ENCODE peak calls at places on chromosomes 16 and 17, in ten cellular contexts. Q is mesothelial cell of epicardium, W is cardiac muscle cell, N is lower lobe of right lung, Y is fibroblast of lung, Z is GM13977, H is RWPE1, I is brain microvascular endothelial cell, U is choroid plexus epithelial cell, E is AG09319. C is an unnamed sample.
A peak's percentile ranks its signal among the peaks of the same experiment; 100 is the strongest.

GRCh38 chr17:21286771-21287702 is 2.5 kb downstream of the MAP2K3 start:
- DNase-seq in Q (no peak), W (no peak), N (no peak), Y (no peak), Z (peak; percentile 31), H (peak; percentile 58), I (no peak), U (no peak), E (no peak), C (no peak)

GRCh38 chr17:34709108-34709779 is 129.9 kb downstream of the TMEM132E start:
- DNase-seq in Q (no peak), W (no peak), N (no peak), Y (no peak), Z (no peak), H (no peak), I (no peak), U (no peak), E (no peak), C (peak; percentile 64)

GRCh38 chr17:50948711-50949110 is 82.6 kb upstream of the TOB1 start:
- DNase-seq in Q (no peak), W (no peak), N (no peak), Y (no peak), Z (no peak), H (no peak), I (no peak), U (no peak), E (no peak), C (no peak)

GRCh38 chr16:88697831-88698693 is 8.1 kb downstream of the RNF166 start:
- DNase-seq in Q (no peak), W (no peak), N (no peak), Y (no peak), Z (no peak), H (no peak), I (no peak), U (no peak), E (no peak), C (no peak)

GRCh38 chr17:81983639-81984373 is 6.4 kb downstream of the ASPSCR1 start:
- DNase-seq in Q (no peak), W (no peak), N (peak; percentile 32), Y (no peak), Z (no peak), H (no peak), I (no peak), U (no peak), E (no peak), C (no peak)

GRCh38 chr17:39208136-39208535 is 8.1 kb downstream of the RPL19 start:
- DNase-seq in Q (no peak), W (no peak), N (peak; percentile 73), Y (no peak), Z (no peak), H (no peak), I (no peak), U (no peak), E (no peak), C (no peak)

GRCh38 chr17:43018008-43018853 is 4.0 kb downstream of the VAT1 start:
- DNase-seq in Q (no peak), W (no peak), N (no peak), Y (no peak), Z (peak; percentile 2), H (no peak), I (no peak), U (peak; percentile 50), E (no peak), C (no peak)

GRCh38 chr16:88857728-88858339 is 907 bp downstream of the TRAPPC2L start:
- DNase-seq in Q (peak; percentile 62), W (peak; percentile 83), N (peak; percentile 85), Y (peak; percentile 66), Z (peak; percentile 91), H (peak; percentile 52), I (peak; percentile 75), U (peak; percentile 92), E (peak; percentile 30), C (peak; percentile 87)

GRCh38 chr17:70080541-70081347 is 5.7 kb downstream of the KCNJ16 start:
- DNase-seq in Q (no peak), W (peak; percentile 70), N (no peak), Y (peak; percentile 86), Z (no peak), H (no peak), I (peak; percentile 4), U (peak; percentile 87), E (peak; percentile 35), C (no peak)

GRCh38 chr17:41324180-41325075 is 8.9 kb upstream of the KRTAP17-1 start:
- DNase-seq in Q (no peak), W (no peak), N (no peak), Y (no peak), Z (no peak), H (peak; percentile 42), I (no peak), U (peak; percentile 37), E (no peak), C (no peak)
- TF ChIP-seq CTCF in Q (no peak), W (no peak), N (peak; percentile 10), Y (no peak), Z (no peak), H (peak; percentile 21), I (peak; percentile 58), U (peak; percentile 53), E (peak; percentile 5), C (no peak)

GRCh38 chr17:33522623-33523022 is 229.5 kb upstream of the ASIC2 start:
- DNase-seq in Q (no peak), W (no peak), N (no peak), Y (no peak), Z (no peak), H (no peak), I (no peak), U (no peak), E (no peak), C (no peak)
- TF ChIP-seq CTCF in Q (no peak), W (no peak), N (no peak), Y (peak; percentile 10), Z (no peak), H (no peak), I (no peak), U (peak; percentile 12), E (no peak), C (no peak)

DNA sequence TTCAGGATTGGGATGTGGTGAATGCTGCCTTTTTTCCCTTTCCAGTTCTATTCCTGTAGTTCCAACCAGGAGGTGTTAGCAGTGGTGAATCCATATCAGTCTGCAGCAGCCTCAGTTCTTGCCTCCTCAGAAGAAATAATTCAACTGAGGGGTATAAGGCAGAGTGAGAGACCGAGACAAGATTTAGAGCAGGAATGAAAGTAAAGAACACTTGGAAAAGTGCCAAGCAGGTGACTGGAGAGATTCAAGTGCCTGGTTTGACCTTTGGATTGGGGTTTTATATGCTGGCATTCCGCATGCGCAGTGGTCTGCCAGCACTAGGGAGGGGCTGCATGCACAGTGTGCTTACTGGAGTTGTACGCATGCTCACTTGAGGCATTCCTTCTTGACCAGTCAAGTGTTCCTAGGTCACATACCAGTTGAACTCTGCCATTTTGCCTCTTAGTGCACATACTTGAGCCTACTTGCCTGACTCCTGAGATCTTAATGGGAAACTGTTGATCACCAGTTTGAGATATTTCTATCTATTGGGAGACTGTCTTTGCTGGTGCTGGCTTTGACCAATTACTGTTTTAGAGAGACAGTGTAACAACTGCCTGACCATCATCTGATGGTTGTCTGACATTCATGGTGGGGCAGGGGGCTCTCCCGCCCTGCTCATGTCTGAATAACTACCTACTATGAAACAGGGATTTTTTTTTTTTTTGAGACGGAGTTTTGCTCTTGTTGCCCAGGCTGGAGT is 680 bp upstream of the CCL15 start:
- DNase-seq in Q (no peak), W (no peak), N (peak; percentile 52), Y (no peak), Z (no peak), H (no peak), I (no peak), U (no peak), E (no peak), C (no peak)
- TF ChIP-seq CTCF in Q (no peak), W (no peak), N (no peak), Y (no peak), Z (no peak), H (no peak), I (no peak), U (no peak), E (no peak), C (no peak)

GRCh38 chr16:22055881-22056280 is 36.5 kb upstream of the VWA3A start:
- DNase-seq in Q (no peak), W (no peak), N (no peak), Y (no peak), Z (no peak), H (no peak), I (no peak), U (peak; percentile 4), E (no peak), C (no peak)
- TF ChIP-seq CTCF in Q (no peak), W (peak; percentile 29), N (peak; percentile 10), Y (peak; percentile 24), Z (no peak), H (no peak), I (peak; percentile 46), U (peak; percentile 40), E (no peak), C (no peak)

DNA sequence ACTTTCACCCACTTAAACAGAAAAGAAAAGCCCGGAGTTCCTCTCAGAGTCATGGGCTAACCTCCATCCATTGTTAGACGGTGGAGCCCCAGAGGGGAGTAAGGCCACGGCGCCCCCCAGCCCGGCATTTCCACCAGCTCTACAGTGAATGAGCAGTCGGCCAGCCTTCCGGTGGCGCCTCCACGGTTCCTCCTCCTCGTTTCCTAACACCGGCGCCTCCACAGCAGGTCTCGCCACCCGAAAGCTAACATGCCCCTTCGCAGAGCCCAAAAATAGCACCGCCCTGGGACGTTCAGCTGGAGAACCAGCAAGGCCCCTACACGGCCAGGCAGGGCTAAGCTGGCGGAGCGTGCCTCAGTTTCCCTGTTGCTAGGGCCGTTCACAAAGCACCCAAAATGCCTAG is 858 bp downstream of the MMD start:
- DNase-seq in Q (no peak), W (peak; percentile 49), N (peak; percentile 71), Y (peak; percentile 19), Z (peak; percentile 46), H (peak; percentile 30), I (no peak), U (no peak), E (no peak), C (no peak)
- TF ChIP-seq CTCF in Q (no peak), W (no peak), N (no peak), Y (no peak), Z (no peak), H (no peak), I (no peak), U (no peak), E (no peak), C (no peak)

DNA sequence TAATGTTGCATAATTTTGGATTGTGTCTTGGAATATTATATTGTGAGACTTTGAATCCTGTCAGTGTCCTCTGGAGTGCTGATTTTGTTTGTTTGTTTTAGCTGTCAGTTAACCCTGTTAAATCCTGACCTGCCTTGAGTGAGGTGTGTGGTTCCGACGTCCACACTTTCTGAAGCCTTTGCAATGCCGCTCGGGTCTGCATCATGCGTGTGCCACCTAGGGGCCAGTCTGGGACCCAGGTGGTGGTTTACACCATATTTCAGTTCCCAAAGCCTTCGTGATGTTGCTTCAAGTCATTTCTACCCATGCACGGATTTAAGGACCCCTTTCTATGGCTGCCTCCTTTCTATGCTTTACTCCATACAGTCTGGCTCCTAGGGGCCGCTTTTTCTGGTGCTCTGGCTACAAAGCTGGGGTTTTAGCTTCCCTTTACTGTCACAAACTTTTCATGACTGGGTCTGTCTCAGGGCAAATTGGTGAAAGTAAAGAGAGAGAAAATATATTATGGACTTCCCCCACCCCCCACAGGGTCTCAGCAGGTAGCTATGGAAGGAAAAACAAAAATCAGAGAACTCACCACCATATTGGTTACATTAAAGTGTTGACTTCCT is 11.4 kb upstream of the OR4D1 start:
- DNase-seq in Q (no peak), W (peak; percentile 2), N (no peak), Y (no peak), Z (no peak), H (peak; percentile 40), I (no peak), U (peak; percentile 9), E (no peak), C (no peak)
- TF ChIP-seq CTCF in Q (no peak), W (peak; percentile 46), N (peak; percentile 23), Y (peak; percentile 44), Z (no peak), H (peak; percentile 75), I (peak; percentile 64), U (peak; percentile 56), E (no peak), C (no peak)

GRCh38 chr17:16945141-16945493 is 26.8 kb downstream of the TNFRSF13B start:
- DNase-seq in Q (no peak), W (no peak), N (no peak), Y (no peak), Z (no peak), H (no peak), I (no peak), U (no peak), E (no peak), C (no peak)
- TF ChIP-seq CTCF in Q (no peak), W (no peak), N (no peak), Y (no peak), Z (no peak), H (no peak), I (no peak), U (no peak), E (no peak), C (no peak)